ENCODE peak calls at places on chromosomes 5 and 9, in ten cellular contexts. F, Q, G, V, R, I, J, L, T and E are unnamed samples.

GRCh38 chr5:140115186-140115500 is 1.2 kb downstream of the PURA start:
- DNase-seq in F (no peak), Q (no peak), G (no peak), V (no peak), R (no peak), I (no peak), J (no peak), L (no peak), T (no peak), E (no peak)

GRCh38 chr5:172918421-172919371 is 40.5 kb upstream of the RPL26L1 start:
- DNase-seq in F (no peak), Q (no peak), G (no peak), V (no peak), R (no peak), I (no peak), J (peak), L (no peak), T (no peak), E (no peak)

GRCh38 chr5:40198736-40199135 is 481.0 kb upstream of the PTGER4 start:
- DNase-seq in F (peak), Q (no peak), G (no peak), V (no peak), R (no peak), I (peak), J (no peak), L (no peak), T (no peak), E (no peak)

GRCh38 chr5:136048966-136049365 is 20.2 kb downstream of the TGFBI start:
- DNase-seq in F (no peak), Q (no peak), G (no peak), V (no peak), R (no peak), I (no peak), J (no peak), L (no peak), T (no peak), E (no peak)

GRCh38 chr9:34576943-34577634 is 12.4 kb downstream of the CNTFR start:
- DNase-seq in F (no peak), Q (peak), G (no peak), V (no peak), R (no peak), I (no peak), J (no peak), L (peak), T (no peak), E (no peak)

GRCh38 chr5:141732417-141732816 is 50.4 kb upstream of the ARAP3 start:
- DNase-seq in F (no peak), Q (no peak), G (no peak), V (no peak), R (no peak), I (no peak), J (no peak), L (no peak), T (no peak), E (no peak)

GRCh38 chr5:36723921-36724320 is 117.5 kb downstream of the SLC1A3 start:
- DNase-seq in F (no peak), Q (no peak), G (no peak), V (no peak), R (no peak), I (no peak), J (no peak), L (no peak), T (no peak), E (no peak)

GRCh38 chr5:133232011-133232410 is 180.2 kb downstream of the HSPA4 start:
- DNase-seq in F (no peak), Q (no peak), G (no peak), V (no peak), R (no peak), I (no peak), J (no peak), L (no peak), T (no peak), E (no peak)

GRCh38 chr5:40796487-40796889 is 1.7 kb downstream of the PRKAA1 start:
- DNase-seq in F (peak), Q (no peak), G (peak), V (peak), R (no peak), I (peak), J (no peak), L (no peak), T (no peak), E (no peak)

GRCh38 chr5:366541-367357 is 45.2 kb downstream of the AHRR start:
- DNase-seq in F (no peak), Q (no peak), G (no peak), V (no peak), R (no peak), I (no peak), J (peak), L (no peak), T (no peak), E (no peak)

GRCh38 chr9:88197781-88198345 is 59.6 kb upstream of the SPATA31C2 start:
- DNase-seq in F (peak), Q (no peak), G (no peak), V (peak), R (no peak), I (peak), J (no peak), L (no peak), T (no peak), E (no peak)

GRCh38 chr5:132394681-132395259 is 25.3 kb downstream of the SLC22A5 start:
- DNase-seq in F (no peak), Q (no peak), G (no peak), V (no peak), R (no peak), I (no peak), J (no peak), L (no peak), T (no peak), E (no peak)

GRCh38 chr9:124282442-124283231 is 24.9 kb downstream of the NEK6 start:
- DNase-seq in F (peak), Q (no peak), G (peak), V (peak), R (peak), I (no peak), J (no peak), L (no peak), T (no peak), E (no peak)

GRCh38 chr9:22169243-22169642 is 160.1 kb upstream of the CDKN2B start:
- DNase-seq in F (peak), Q (no peak), G (peak), V (peak), R (no peak), I (no peak), J (no peak), L (no peak), T (no peak), E (no peak)